ENCODE peak calls at places on chromosomes 4 and X, in five cellular contexts. Y, E, K, I and Z are unnamed samples.

GRCh38 chrX:148723551-148723950 is 223.1 kb downstream of the AFF2 start:
- DNase-seq in Y (no peak), E (no peak), K (no peak), I (no peak), Z (no peak)

GRCh38 chr4:140743194-140743931 is 12.8 kb downstream of the TBC1D9 start:
- DNase-seq in Y (peak), E (no peak), K (no peak), I (no peak), Z (no peak)

GRCh38 chrX:70452143-70452733 is 7.6 kb downstream of the DLG3 start:
- DNase-seq in Y (no peak), E (peak), K (peak), I (no peak), Z (peak)

GRCh38 chrX:13179100-13179499 is 134.7 kb upstream of the FAM9C start:
- DNase-seq in Y (no peak), E (no peak), K (no peak), I (no peak), Z (no peak)

GRCh38 chr4:156598138-156598681 is 373.4 kb downstream of the PDGFC start:
- DNase-seq in Y (no peak), E (no peak), K (no peak), I (no peak), Z (no peak)

GRCh38 chrX:68438575-68438974 is 5.3 kb upstream of the OPHN1 start:
- DNase-seq in Y (peak), E (no peak), K (no peak), I (no peak), Z (no peak)

GRCh38 chr4:77493829-77494551 is 111.6 kb upstream of the CXCL13 start:
- DNase-seq in Y (peak), E (no peak), K (no peak), I (no peak), Z (no peak)

GRCh38 chrX:47316276-47317025 is 53.9 kb upstream of the ZNF157 start:
- DNase-seq in Y (no peak), E (no peak), K (no peak), I (no peak), Z (no peak)

GRCh38 chr4:86451560-86452322 is 91.9 kb upstream of the MAPK10 start:
- DNase-seq in Y (peak), E (no peak), K (no peak), I (no peak), Z (peak)

GRCh38 chr4:119537586-119537985 is 91.0 kb downstream of the PDE5A start:
- DNase-seq in Y (no peak), E (no peak), K (no peak), I (no peak), Z (no peak)

GRCh38 chr4:55372259-55372658 is 23.5 kb upstream of the TMEM165 start:
- DNase-seq in Y (no peak), E (no peak), K (no peak), I (no peak), Z (no peak)

GRCh38 chr4:153142700-153143438 is 61.4 kb upstream of the TRIM2 start:
- DNase-seq in Y (peak), E (no peak), K (peak), I (peak), Z (peak)

GRCh38 chrX:117325706-117326105 is 790.9 kb downstream of the KLHL13 start:
- DNase-seq in Y (no peak), E (no peak), K (no peak), I (no peak), Z (no peak)

GRCh38 chr4:10203851-10204250 is 87.3 kb upstream of the WDR1 start:
- DNase-seq in Y (no peak), E (no peak), K (no peak), I (no peak), Z (no peak)

GRCh38 chrX:53239474-53239873 is 14.5 kb upstream of the KDM5C start:
- DNase-seq in Y (no peak), E (no peak), K (peak), I (no peak), Z (no peak)

GRCh38 chr4:80243274-80244018 is 23.0 kb upstream of the FGF5 start:
- DNase-seq in Y (no peak), E (no peak), K (no peak), I (no peak), Z (no peak)

GRCh38 chr4:125313989-125314602 is 659 bp upstream of the FAT4 start:
- DNase-seq in Y (no peak), E (no peak), K (no peak), I (no peak), Z (no peak)

GRCh38 chrX:2954541-2954940 is 25.4 kb upstream of the ARSD start:
- DNase-seq in Y (no peak), E (no peak), K (no peak), I (no peak), Z (no peak)

GRCh38 chrX:103356023-103356798 is at the start of gene TCEAL9:
- DNase-seq in Y (peak), E (no peak), K (no peak), I (peak), Z (peak)

GRCh38 chrX:64739792-64740378 is 236.4 kb downstream of the ZC4H2 start:
- DNase-seq in Y (no peak), E (no peak), K (no peak), I (no peak), Z (no peak)

GRCh38 chr4:185128272-185129119 is 14.6 kb upstream of the SLC25A4 start:
- DNase-seq in Y (peak), E (peak), K (peak), I (no peak), Z (no peak)

GRCh38 chr4:183610613-183611012 is 48.4 kb downstream of the RWDD4 start:
- DNase-seq in Y (no peak), E (no peak), K (no peak), I (no peak), Z (no peak)

GRCh38 chr4:32010221-32010620 is 1290.1 kb downstream of the PCDH7 start:
- DNase-seq in Y (no peak), E (no peak), K (no peak), I (no peak), Z (no peak)

GRCh38 chr4:54318904-54319303 is 89.8 kb downstream of the PDGFRA start:
- DNase-seq in Y (peak), E (no peak), K (peak), I (no peak), Z (peak)

GRCh38 chrX:39866229-39866628 is 231.5 kb downstream of the BCOR start:
- DNase-seq in Y (no peak), E (no peak), K (no peak), I (no peak), Z (no peak)

GRCh38 chr4:3250956-3251690 is 2.2 kb downstream of the MSANTD1 start:
- DNase-seq in Y (peak), E (no peak), K (peak), I (no peak), Z (no peak)

GRCh38 chr4:42643685-42644084 is 13.2 kb downstream of the ATP8A1 start:
- DNase-seq in Y (no peak), E (no peak), K (no peak), I (no peak), Z (no peak)

GRCh38 chr4:80407246-80407645 is 71.7 kb downstream of the CFAP299 start:
- DNase-seq in Y (no peak), E (no peak), K (no peak), I (no peak), Z (no peak)

GRCh38 chr4:19399001-19399400 is 852.7 kb upstream of the SLIT2 start:
- DNase-seq in Y (no peak), E (no peak), K (no peak), I (no peak), Z (no peak)

GRCh38 chr4:8651661-8652180 is 59.2 kb downstream of the CPZ start:
- DNase-seq in Y (no peak), E (no peak), K (no peak), I (no peak), Z (no peak)

GRCh38 chr4:147943159-147943638 is 211.3 kb downstream of the ARHGAP10 start:
- DNase-seq in Y (peak), E (peak), K (no peak), I (no peak), Z (no peak)

GRCh38 chr4:108417923-108418322 is 202.5 kb upstream of the RPL34 start:
- DNase-seq in Y (peak), E (no peak), K (no peak), I (no peak), Z (no peak)

GRCh38 chr4:8295471-8295870 is 25.9 kb downstream of the HTRA3 start:
- DNase-seq in Y (no peak), E (no peak), K (no peak), I (no peak), Z (no peak)

GRCh38 chr4:94995684-94996394 is 238.1 kb downstream of the BMPR1B start:
- DNase-seq in Y (peak), E (no peak), K (no peak), I (peak), Z (peak)

GRCh38 chr4:52968696-52969095 is 106.6 kb downstream of the RASL11B start:
- DNase-seq in Y (no peak), E (no peak), K (no peak), I (no peak), Z (no peak)